ENCODE peak calls at places on chromosomes 6 and 20, in seven cellular contexts. O is Calu3; S is activated effector memory CD4-positive, alpha-beta T cell treated with Interleukin-2 at 50 U/mL for 16 hours; J is SHP77; E is NCI-H2171 treated with DMSO at 0.1 percent for 48 hours; H is foreskin fibroblast; A is activated T-helper 1 cell treated with anti-CD3 and anti-CD28 coated beads, Interleukin-12 subunit alpha, Interleukin-12 subunit beta, Interleukin-2, Interleukin-4 antibody, amounts not matched to agents 30 ng/mL and 10 ng/mL and 1 ng/mL, durations not matched to agents 14 hours and 24 hours and 36 hours. F is an unnamed sample.

GRCh38 chr6:34560366-34561226 is 4.5 kb upstream of the SPDEF start:
- DNase-seq in O (peak), S (no peak), J (peak), E (no peak), H (peak), A (no peak), F (no peak)

GRCh38 chr20:39873286-39873685 is 815.8 kb downstream of the MAFB start:
- DNase-seq in O (no peak), S (no peak), J (no peak), E (no peak), H (no peak), A (no peak), F (no peak)

GRCh38 chr20:13877789-13878188 is 93.0 kb downstream of the NDUFAF5 start:
- DNase-seq in O (no peak), S (no peak), J (no peak), E (no peak), H (peak), A (no peak), F (no peak)

GRCh38 chr6:150037526-150038201 is 12.3 kb upstream of the RAET1L start:
- DNase-seq in O (no peak), S (no peak), J (no peak), E (no peak), H (peak), A (no peak), F (no peak)

GRCh38 chr20:55456316-55456940 is 548.9 kb downstream of the CBLN4 start:
- DNase-seq in O (no peak), S (no peak), J (no peak), E (no peak), H (no peak), A (no peak), F (no peak)

GRCh38 chr20:4173142-4173541 is 157.8 kb upstream of the RNF24 start:
- DNase-seq in O (no peak), S (no peak), J (no peak), E (no peak), H (no peak), A (no peak), F (no peak)

GRCh38 chr6:53770690-53771320 is 24.0 kb upstream of the LRRC1 start:
- DNase-seq in O (no peak), S (no peak), J (no peak), E (peak), H (no peak), A (no peak), F (no peak)

GRCh38 chr20:63024573-63025392 is 18.0 kb upstream of the BHLHE23 start:
- DNase-seq in O (no peak), S (no peak), J (no peak), E (no peak), H (no peak), A (no peak), F (no peak)

GRCh38 chr20:21514553-21515251 is 838 bp upstream of the NKX2-2 start:
- DNase-seq in O (no peak), S (no peak), J (no peak), E (peak), H (no peak), A (no peak), F (no peak)

GRCh38 chr6:168290095-168290494 is 29.5 kb downstream of the DACT2 start:
- DNase-seq in O (no peak), S (no peak), J (no peak), E (no peak), H (no peak), A (no peak), F (no peak)

GRCh38 chr6:133241088-133241900 is at the start of gene EYA4:
- DNase-seq in O (peak), S (no peak), J (no peak), E (peak), H (peak), A (no peak), F (no peak)

GRCh38 chr6:122604676-122605075 is 5.5 kb upstream of the PKIB start:
- DNase-seq in O (no peak), S (no peak), J (no peak), E (no peak), H (no peak), A (no peak), F (no peak)

GRCh38 chr20:32839227-32839981 is 19.3 kb upstream of the EFCAB8 start:
- DNase-seq in O (no peak), S (no peak), J (no peak), E (peak), H (no peak), A (no peak), F (no peak)

GRCh38 chr6:158999154-158999668 is 791 bp downstream of the RSPH3 start:
- DNase-seq in O (no peak), S (no peak), J (no peak), E (no peak), H (no peak), A (no peak), F (no peak)

GRCh38 chr6:2763345-2763841 is 1.8 kb upstream of the WRNIP1 start:
- DNase-seq in O (peak), S (no peak), J (no peak), E (no peak), H (no peak), A (no peak), F (peak)

GRCh38 chr6:108800510-108800909 is 47.7 kb upstream of the ARMC2 start:
- DNase-seq in O (no peak), S (no peak), J (no peak), E (no peak), H (peak), A (no peak), F (no peak)

GRCh38 chr20:21698494-21699215 is 6.8 kb upstream of the PAX1 start:
- DNase-seq in O (no peak), S (no peak), J (no peak), E (no peak), H (no peak), A (no peak), F (no peak)

GRCh38 chr6:140071115-140071514 is 696.7 kb upstream of the CITED2 start:
- DNase-seq in O (no peak), S (no peak), J (no peak), E (no peak), H (peak), A (no peak), F (no peak)

GRCh38 chr6:49269190-49269589 is 193.9 kb downstream of the MMUT start:
- DNase-seq in O (no peak), S (no peak), J (no peak), E (no peak), H (peak), A (no peak), F (no peak)

GRCh38 chr20:32429343-32429742 is 71.2 kb downstream of the ASXL1 start:
- DNase-seq in O (no peak), S (no peak), J (no peak), E (no peak), H (no peak), A (no peak), F (no peak)

GRCh38 chr20:17490501-17490900 is 40.7 kb downstream of the BFSP1 start:
- DNase-seq in O (no peak), S (no peak), J (no peak), E (no peak), H (no peak), A (no peak), F (no peak)

GRCh38 chr20:46348972-46349741 is 40.9 kb upstream of the CDH22 start:
- DNase-seq in O (peak), S (peak), J (no peak), E (peak), H (peak), A (peak), F (peak)

GRCh38 chr20:25023316-25023715 is 30.8 kb upstream of the APMAP start:
- DNase-seq in O (no peak), S (no peak), J (no peak), E (no peak), H (no peak), A (no peak), F (no peak)

GRCh38 chr6:4130357-4130987 is 4.9 kb downstream of the ECI2 start:
- DNase-seq in O (no peak), S (no peak), J (no peak), E (no peak), H (no peak), A (no peak), F (no peak)

GRCh38 chr6:11236351-11236750 is 3.9 kb upstream of the NEDD9 start:
- DNase-seq in O (no peak), S (peak), J (no peak), E (no peak), H (peak), A (peak), F (peak)

GRCh38 chr6:610882-611281 is 46.0 kb downstream of the HUS1B start:
- DNase-seq in O (no peak), S (no peak), J (no peak), E (no peak), H (no peak), A (no peak), F (no peak)

GRCh38 chr6:17505767-17506280 is 94.3 kb upstream of the FAM8A1 start:
- DNase-seq in O (no peak), S (no peak), J (no peak), E (no peak), H (peak), A (no peak), F (no peak)

GRCh38 chr6:130183271-130184222 is 39.2 kb downstream of the SAMD3 start:
- DNase-seq in O (no peak), S (no peak), J (no peak), E (no peak), H (no peak), A (peak), F (peak)

F was measured in stimulated activated naive CD8-positive, alpha-beta T cell treated with anti-CD3 and anti-CD28 coated beads, Interleukin-15, amount 100 ng/mL, for 72 hours.